ENCODE peak calls at places on chromosome 16, in seven cellular contexts. V is left ventricle myocardium inferior, P is right atrium auricular region, C is neural progenitor cell, O is Karpas-422, A is keratinocyte, Q is psoas muscle. Z is an unnamed sample.
A peak's percentile ranks its signal among the peaks of the same experiment; 100 is the strongest.

GRCh38 chr16:28136751-28137434 is 73.4 kb upstream of the GSG1L start:
- DNase-seq in A (no peak), O (no peak), V (no peak), C (peak; percentile 37), Q (no peak), P (no peak), Z (no peak)

GRCh38 chr16:22188595-22189442 is 17.3 kb upstream of the EEF2K start:
- DNase-seq in V (peak; percentile 43), A (no peak), Q (peak; percentile 74), P (peak; percentile 80), C (peak; percentile 87), O (peak; percentile 88), Z (peak; percentile 85)

GRCh38 chr16:69589434-69590269 is 23.9 kb downstream of the NFAT5 start:
- DNase-seq in O (no peak), Q (no peak), A (no peak), C (no peak), V (no peak), P (no peak), Z (no peak)

GRCh38 chr16:49089533-49089932 is 192.1 kb downstream of the CBLN1 start:
- DNase-seq in C (no peak), P (no peak), O (no peak), A (no peak), V (no peak), Q (no peak), Z (no peak)

GRCh38 chr16:66275795-66276428 is 90.6 kb upstream of the CDH5 start:
- DNase-seq in C (peak; percentile 70), V (no peak), A (peak; percentile 72), Q (no peak), P (peak; percentile 58), O (peak; percentile 69), Z (peak; percentile 32)

GRCh38 chr16:49462989-49463371 is 89.4 kb downstream of the C16orf78 start:
- DNase-seq in O (no peak), A (no peak), C (no peak), P (peak; percentile 26), Q (no peak), V (no peak), Z (no peak)

GRCh38 chr16:70700101-70701020 is 14.5 kb upstream of the MTSS2 start:
- DNase-seq in A (no peak), C (no peak), V (peak; percentile 77), Q (peak; percentile 93), P (no peak), O (no peak), Z (no peak)

GRCh38 chr16:86476956-86477530 is 33.3 kb upstream of the FOXF1 start:
- DNase-seq in A (no peak), P (no peak), O (no peak), C (no peak), V (peak; percentile 25), Q (no peak), Z (no peak)

GRCh38 chr16:56513972-56514371 is 5.9 kb downstream of the BBS2 start:
- DNase-seq in O (peak; percentile 83), A (no peak), C (peak; percentile 19), V (no peak), Q (no peak), P (no peak), Z (peak; percentile 29)

GRCh38 chr16:68700120-68700519 is 37.0 kb upstream of the CDH1 start:
- DNase-seq in A (no peak), Q (no peak), O (no peak), C (no peak), V (no peak), P (no peak), Z (no peak)

GRCh38 chr16:89565506-89566372 is 5.3 kb downstream of the RPL13 start:
- DNase-seq in Q (peak; percentile 82), C (peak; percentile 64), A (no peak), O (peak; percentile 90), V (peak; percentile 37), P (no peak), Z (no peak)

GRCh38 chr16:57482845-57483545 is 3.3 kb downstream of the DOK4 start:
- DNase-seq in O (no peak), C (no peak), V (no peak), Q (peak; percentile 49), P (no peak), A (no peak), Z (no peak)

GRCh38 chr16:89261691-89262563 is 44.4 kb downstream of the ZNF778 start:
- DNase-seq in O (no peak), Q (no peak), V (no peak), P (no peak), A (no peak), C (no peak), Z (no peak)

GRCh38 chr16:22782299-22782698 is 31.7 kb upstream of the HS3ST2 start:
- DNase-seq in P (peak; percentile 60), Q (no peak), V (no peak), C (peak; percentile 15), A (no peak), O (no peak), Z (no peak)

GRCh38 chr16:50666658-50667496 is 14.2 kb downstream of the SNX20 start:
- DNase-seq in O (no peak), V (no peak), C (no peak), Q (no peak), A (no peak), P (no peak), Z (no peak)

GRCh38 chr16:51113254-51114125 is 37.6 kb downstream of the SALL1 start:
- DNase-seq in C (peak; percentile 87), Q (no peak), O (no peak), P (no peak), V (no peak), A (no peak), Z (no peak)

GRCh38 chr16:78278047-78278446 is 178.6 kb downstream of the WWOX start:
- DNase-seq in O (no peak), V (no peak), P (no peak), Q (no peak), C (no peak), A (no peak), Z (no peak)

GRCh38 chr16:53084141-53084541 is 29.4 kb downstream of the CHD9 start:
- DNase-seq in P (no peak), C (no peak), Q (no peak), V (no peak), O (peak; percentile 19), A (peak; percentile 98), Z (no peak)

GRCh38 chr16:86244936-86245335 is 265.4 kb upstream of the FOXF1 start:
- DNase-seq in V (no peak), O (no peak), A (no peak), C (no peak), P (peak; percentile 5), Q (no peak), Z (no peak)

GRCh38 chr16:88732172-88732960 is 26.1 kb downstream of the CTU2 start:
- DNase-seq in Q (no peak), O (peak; percentile 77), A (no peak), P (no peak), V (no peak), C (no peak), Z (no peak)

GRCh38 chr16:78984887-78985464 is 615.6 kb downstream of the MAF start:
- DNase-seq in V (peak; percentile 44), O (no peak), A (no peak), Q (peak; percentile 49), C (no peak), P (no peak), Z (no peak)

GRCh38 chr16:1823821-1824220 is 2.8 kb downstream of the HAGH start:
- DNase-seq in C (peak; percentile 72), A (no peak), O (peak; percentile 88), V (peak; percentile 41), P (no peak), Q (no peak), Z (no peak)

GRCh38 chr16:85573696-85574641 is 39.2 kb upstream of the GSE1 start:
- DNase-seq in V (peak; percentile 75), C (no peak), Q (peak; percentile 68), O (no peak), A (no peak), P (peak; percentile 78), Z (no peak)

GRCh38 chr16:30966033-30966619 is 8.6 kb downstream of the SETD1A start:
- DNase-seq in A (no peak), V (no peak), P (no peak), O (no peak), C (no peak), Q (no peak), Z (no peak)

GRCh38 chr16:30964540-30965226 is 7.1 kb downstream of the SETD1A start:
- DNase-seq in C (no peak), A (no peak), Q (no peak), V (no peak), O (no peak), P (no peak), Z (no peak)

GRCh38 chr16:30965436-30965835 is 7.9 kb downstream of the SETD1A start:
- DNase-seq in C (no peak), V (no peak), A (no peak), P (no peak), O (no peak), Q (no peak), Z (no peak)

GRCh38 chr16:30969246-30969842 is 11.8 kb downstream of the SETD1A start:
- DNase-seq in A (no peak), O (no peak), P (no peak), V (no peak), C (no peak), Q (no peak), Z (no peak)

DNA sequence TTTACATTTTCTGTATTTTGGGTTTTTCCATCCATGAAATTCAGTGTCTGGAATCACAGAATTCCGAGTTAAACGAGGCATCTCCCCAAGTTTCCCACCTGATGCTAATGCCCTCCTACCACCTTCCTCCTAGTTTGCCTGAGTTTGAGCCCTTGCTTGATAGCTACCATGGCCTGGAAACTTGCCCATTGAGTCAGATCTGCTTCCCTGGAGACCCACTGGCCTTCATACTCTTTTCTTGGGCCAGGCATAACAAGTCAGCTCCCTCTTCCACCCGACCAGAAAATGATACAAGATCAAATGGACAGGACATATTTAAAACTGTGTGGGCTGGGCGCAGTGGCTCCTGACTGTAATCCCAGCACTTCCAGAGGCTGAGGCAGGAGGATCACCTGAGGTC is 10.2 kb downstream of the SETD1A start:
- DNase-seq in A (no peak), V (no peak), P (no peak), C (no peak), O (no peak), Q (no peak), Z (no peak)
- H3K36me3 ChIP-seq in A (peaks cover 38% of the 10 kb centered on the region), V (peaks cover 100% of the 10 kb centered on the region), P (peaks cover 99% of the 10 kb centered on the region), C (peaks cover under 1% of the 10 kb centered on the region), O (peaks cover 42% of the 10 kb centered on the region), Q (peaks cover 13% of the 10 kb centered on the region), Z (peaks cover 10% of the 10 kb centered on the region)

GRCh38 chr16:18789515-18789849 is 652 bp downstream of the RPS15A start:
- DNase-seq in A (no peak), O (no peak), V (no peak), P (no peak), Q (no peak), C (no peak), Z (no peak)
- H3K36me3 ChIP-seq in A (peaks cover 50% of the 10 kb centered on the region), O (peaks cover 76% of the 10 kb centered on the region), V (peaks cover 74% of the 10 kb centered on the region), P (peaks cover 60% of the 10 kb centered on the region), Q (peaks cover 17% of the 10 kb centered on the region), C (peaks cover 34% of the 10 kb centered on the region), Z (peaks cover 4% of the 10 kb centered on the region)

GRCh38 chr16:74973304-74973703 is 11.6 kb downstream of the WDR59 start:
- DNase-seq in V (no peak), P (no peak), A (no peak), C (no peak), Q (no peak), O (no peak), Z (no peak)
- H3K36me3 ChIP-seq in V (peaks cover 16% of the 10 kb centered on the region), P (peaks cover 4% of the 10 kb centered on the region), A (peaks cover 5% of the 10 kb centered on the region), C (no peaks in the 10 kb centered on the region), Q (peaks cover 2% of the 10 kb centered on the region), O (peaks cover 3% of the 10 kb centered on the region), Z (no peaks in the 10 kb centered on the region)

DNA sequence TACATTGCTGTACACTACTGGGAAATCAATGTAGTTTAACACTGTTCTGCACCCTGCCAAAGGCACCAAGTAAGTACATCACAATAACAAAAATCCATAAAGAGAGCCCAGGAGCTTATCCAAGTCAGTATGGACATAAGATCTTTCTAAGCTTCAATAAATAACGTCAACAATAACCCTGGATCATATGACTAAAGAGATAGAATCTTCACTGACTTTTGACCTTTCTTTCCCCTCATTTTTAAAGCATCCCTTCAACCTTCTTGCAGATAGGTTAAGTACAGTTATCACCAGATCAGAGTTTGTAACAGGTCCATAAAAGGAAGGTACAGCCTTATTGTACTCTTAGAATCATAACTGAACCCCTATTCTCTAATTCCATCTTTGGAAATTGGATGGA is 2.3 kb downstream of the CEP20 start:
- DNase-seq in A (no peak), V (no peak), O (no peak), P (no peak), C (no peak), Q (no peak), Z (no peak)
- H3K36me3 ChIP-seq in A (peaks cover 17% of the 10 kb centered on the region), V (peaks cover 25% of the 10 kb centered on the region), O (peaks cover 17% of the 10 kb centered on the region), P (peaks cover 2% of the 10 kb centered on the region), C (no peaks in the 10 kb centered on the region), Q (no peaks in the 10 kb centered on the region), Z (no peaks in the 10 kb centered on the region)